ENCODE peak calls at places on chromosomes 3 and 15, in ten cellular contexts. H is astrocyte of the spinal cord; D is heart left ventricle; Q is breast epithelium; W is epithelial cell of esophagus; M is HFFc6; Z is choroid plexus epithelial cell; N is right lobe of liver; R is psoas muscle; A is CD4-positive, alpha-beta T cell. P is an unnamed sample.

GRCh38 chr3:2714856-2715255 is 395.3 kb downstream of the IL5RA start:
- DNase-seq in H (no peak), N (no peak), M (no peak), Q (no peak), Z (no peak), A (no peak), R (no peak), W (no peak), D (no peak), P (no peak)

GRCh38 chr3:183212565-183212964 is 40.5 kb upstream of the B3GNT5 start:
- DNase-seq in A (no peak), D (peak), W (no peak), R (no peak), M (no peak), H (no peak), Z (no peak), N (no peak), Q (no peak), P (no peak)

GRCh38 chr3:27528798-27529197 is 44.6 kb upstream of the SLC4A7 start:
- DNase-seq in M (no peak), A (no peak), H (no peak), W (no peak), Z (no peak), R (no peak), Q (no peak), D (no peak), N (no peak), P (no peak)

GRCh38 chr3:194360568-194360967 is 9.0 kb downstream of the LRRC15 start:
- DNase-seq in W (no peak), Q (no peak), R (no peak), D (no peak), Z (no peak), H (no peak), A (no peak), N (no peak), M (no peak), P (no peak)

GRCh38 chr15:83928878-83929418 is 275.0 kb downstream of the ADAMTSL3 start:
- DNase-seq in W (no peak), D (no peak), N (no peak), Q (no peak), M (no peak), R (no peak), A (no peak), H (no peak), Z (peak), P (no peak)

GRCh38 chr15:68416158-68416535 is 15.8 kb downstream of the ITGA11 start:
- DNase-seq in D (peak), M (no peak), Q (no peak), W (no peak), N (no peak), R (no peak), A (no peak), H (no peak), Z (no peak), P (no peak)

GRCh38 chr3:107663266-107663665 is 140.5 kb downstream of the BBX start:
- DNase-seq in Z (no peak), W (no peak), H (no peak), Q (no peak), M (no peak), N (no peak), D (no peak), A (no peak), R (no peak), P (no peak)

GRCh38 chr3:16482194-16482769 is 31.2 kb downstream of the RFTN1 start:
- DNase-seq in D (no peak), N (no peak), H (no peak), R (no peak), W (no peak), A (no peak), Z (no peak), Q (no peak), M (no peak), P (no peak)

GRCh38 chr3:27043328-27043956 is 325.7 kb downstream of the NEK10 start:
- DNase-seq in M (no peak), H (no peak), R (no peak), N (no peak), W (no peak), Q (no peak), Z (no peak), D (no peak), A (no peak), P (no peak)

GRCh38 chr3:120451670-120452220 is 953 bp upstream of the FSTL1 start:
- DNase-seq in Q (no peak), M (no peak), H (no peak), A (no peak), N (no peak), W (no peak), R (no peak), Z (no peak), D (no peak), P (no peak)

GRCh38 chr3:152405915-152406802 is 137.4 kb downstream of the MBNL1 start:
- DNase-seq in H (peak), Z (peak), N (no peak), Q (no peak), D (no peak), R (no peak), W (peak), M (peak), A (no peak), P (no peak)

GRCh38 chr3:58249358-58250092 is 11.9 kb downstream of the ABHD6 start:
- DNase-seq in W (no peak), M (no peak), Q (no peak), D (no peak), A (no peak), N (peak), R (no peak), H (peak), Z (peak), P (no peak)

GRCh38 chr3:127772776-127773751 is 49.3 kb downstream of the MGLL start:
- DNase-seq in Z (peak), M (no peak), A (no peak), R (peak), Q (no peak), W (no peak), H (no peak), D (no peak), N (peak), P (no peak)

GRCh38 chr3:127105587-127105986 is 87.3 kb upstream of the PRR23E start:
- DNase-seq in Q (peak), R (no peak), H (no peak), Z (no peak), D (no peak), W (no peak), N (no peak), A (no peak), M (no peak), P (no peak)

GRCh38 chr3:53255360-53255774 is 455 bp downstream of the TKT start:
- DNase-seq in Q (no peak), N (peak), A (peak), W (no peak), H (no peak), M (no peak), D (peak), R (no peak), Z (peak), P (peak)

GRCh38 chr3:12187448-12188327 is 29.0 kb upstream of the TIMP4 start:
- DNase-seq in R (no peak), D (peak), Z (peak), M (peak), H (peak), N (peak), A (no peak), Q (no peak), W (peak), P (no peak)

GRCh38 chr3:50671331-50671730 is 3.4 kb upstream of the DOCK3 start:
- DNase-seq in Q (no peak), Z (peak), N (no peak), H (peak), A (no peak), M (peak), D (no peak), W (peak), R (no peak), P (no peak)

GRCh38 chr3:4999626-5000184 is 20.5 kb downstream of the BHLHE40 start:
- DNase-seq in D (no peak), N (no peak), Q (peak), R (no peak), Z (no peak), M (no peak), A (no peak), H (no peak), W (peak), P (no peak)

GRCh38 chr3:49417516-49418120 is 4.7 kb downstream of the AMT start:
- DNase-seq in D (no peak), N (no peak), A (no peak), M (no peak), Z (no peak), Q (no peak), H (no peak), R (peak), W (no peak), P (no peak)

GRCh38 chr3:197464794-197465193 is 91.0 kb downstream of the BDH1 start:
- DNase-seq in A (no peak), H (no peak), Q (no peak), W (no peak), R (no peak), Z (no peak), N (no peak), M (no peak), D (no peak), P (no peak)

GRCh38 chr15:78640840-78641733 is at the start of gene CHRNB4:
- DNase-seq in H (no peak), A (peak), W (peak), R (no peak), D (no peak), Z (peak), Q (no peak), M (no peak), N (no peak), P (peak)

GRCh38 chr15:73009306-73010091 is 42.8 kb upstream of the NEO1 start:
- DNase-seq in M (no peak), A (no peak), Q (no peak), W (peak), D (no peak), R (no peak), Z (no peak), N (no peak), H (no peak), P (no peak)

GRCh38 chr3:129625071-129625874 is 18.8 kb upstream of the PLXND1 start:
- DNase-seq in N (peak), Z (no peak), Q (no peak), R (peak), W (no peak), H (no peak), A (no peak), M (no peak), D (no peak), P (no peak)

GRCh38 chr15:101318810-101319200 is 23.8 kb upstream of the SNRPA1 start:
- DNase-seq in H (no peak), R (no peak), M (no peak), A (no peak), N (no peak), Q (no peak), Z (no peak), W (no peak), D (no peak), P (no peak)

GRCh38 chr15:101318147-101318809 is 23.2 kb upstream of the SNRPA1 start:
- DNase-seq in D (no peak), Q (no peak), A (no peak), W (peak), R (no peak), H (no peak), N (no peak), Z (no peak), M (no peak), P (no peak)

GRCh38 chr15:101322849-101323477 is 27.9 kb upstream of the SNRPA1 start:
- DNase-seq in H (no peak), Q (peak), N (no peak), M (no peak), R (no peak), Z (no peak), W (no peak), A (no peak), D (no peak), P (no peak)

GRCh38 chr15:101322016-101322695 is 27.1 kb upstream of the SNRPA1 start:
- DNase-seq in R (no peak), D (no peak), N (no peak), H (no peak), Z (no peak), Q (no peak), W (no peak), M (no peak), A (no peak), P (no peak)

DNA sequence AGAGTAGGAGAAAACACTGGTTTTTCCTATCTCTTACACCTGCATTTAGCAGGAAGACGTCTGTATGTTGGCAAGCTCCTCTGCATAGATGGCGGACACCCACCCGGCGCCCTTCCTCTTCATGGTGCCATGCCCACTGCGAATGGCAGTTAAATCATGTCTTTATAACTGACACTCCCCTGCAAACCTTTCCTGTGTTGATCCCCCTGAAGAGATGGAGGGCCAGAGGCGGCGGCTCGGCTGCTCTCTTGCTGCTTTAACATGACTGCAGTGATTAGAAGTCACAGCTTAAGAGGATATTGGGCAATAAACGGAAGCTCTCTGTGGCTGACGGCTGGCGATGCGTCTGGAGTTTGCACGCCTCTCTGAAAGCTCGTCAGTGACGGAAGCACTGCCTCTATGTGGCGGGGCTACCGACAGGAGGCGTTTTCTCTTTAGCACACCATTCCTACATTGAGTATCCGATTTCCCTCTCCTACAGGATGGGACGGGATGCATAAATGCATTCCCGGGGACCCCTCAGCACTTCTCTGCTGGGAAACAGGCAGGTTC is 25.5 kb upstream of the SNRPA1 start:
- DNase-seq in N (no peak), Q (no peak), A (peak), M (peak), R (peak), Z (peak), D (peak), H (no peak), W (peak), P (no peak)
- TF ChIP-seq CTCF in N (peak), Q (no peak), A (peak), M (peak), R (no peak), Z (peak), D (peak), H (peak), W (peak), P (peak)

GRCh38 chr15:80168421-80168820 is 15.6 kb downstream of the FAH start:
- DNase-seq in M (no peak), Z (no peak), R (no peak), W (peak), N (no peak), A (no peak), Q (no peak), D (no peak), H (no peak), P (no peak)

GRCh38 chr15:80171787-80172186 is 19.0 kb downstream of the FAH start:
- DNase-seq in W (no peak), H (no peak), Z (no peak), M (no peak), A (no peak), Q (no peak), N (peak), D (no peak), R (no peak), P (no peak)

GRCh38 chr15:80169768-80170357 is 17.1 kb downstream of the FAH start:
- DNase-seq in Q (no peak), D (no peak), M (no peak), W (no peak), H (no peak), Z (no peak), A (no peak), N (no peak), R (no peak), P (no peak)

GRCh38 chr15:80170596-80170995 is 17.8 kb downstream of the FAH start:
- DNase-seq in Z (no peak), A (no peak), D (no peak), R (no peak), N (no peak), Q (no peak), H (no peak), M (no peak), W (no peak), P (no peak)

GRCh38 chr15:80167936-80168335 is 15.1 kb downstream of the FAH start:
- DNase-seq in Z (no peak), Q (no peak), D (no peak), R (no peak), A (no peak), N (no peak), M (no peak), H (no peak), W (no peak), P (no peak)
- TF ChIP-seq CTCF in Z (no peak), Q (no peak), D (no peak), R (no peak), A (no peak), N (no peak), M (no peak), H (no peak), W (no peak), P (no peak)

GRCh38 chr3:150531775-150532174 is 14.5 kb downstream of the SERP1 start:
- DNase-seq in Z (no peak), Q (no peak), M (no peak), N (no peak), A (no peak), W (no peak), H (no peak), R (no peak), D (no peak), P (no peak)

GRCh38 chr3:150523538-150523937 is 22.8 kb downstream of the SERP1 start:
- DNase-seq in Q (no peak), A (no peak), N (no peak), Z (no peak), W (no peak), D (no peak), M (no peak), R (no peak), H (no peak), P (no peak)

GRCh38 chr3:150528359-150528797 is 17.9 kb downstream of the SERP1 start:
- DNase-seq in M (peak), R (no peak), Z (peak), A (no peak), N (no peak), Q (no peak), D (no peak), H (peak), W (peak), P (no peak)
- TF ChIP-seq CTCF in M (peak), R (no peak), Z (peak), A (peak), N (peak), Q (no peak), D (peak), H (peak), W (no peak), P (peak)

DNA sequence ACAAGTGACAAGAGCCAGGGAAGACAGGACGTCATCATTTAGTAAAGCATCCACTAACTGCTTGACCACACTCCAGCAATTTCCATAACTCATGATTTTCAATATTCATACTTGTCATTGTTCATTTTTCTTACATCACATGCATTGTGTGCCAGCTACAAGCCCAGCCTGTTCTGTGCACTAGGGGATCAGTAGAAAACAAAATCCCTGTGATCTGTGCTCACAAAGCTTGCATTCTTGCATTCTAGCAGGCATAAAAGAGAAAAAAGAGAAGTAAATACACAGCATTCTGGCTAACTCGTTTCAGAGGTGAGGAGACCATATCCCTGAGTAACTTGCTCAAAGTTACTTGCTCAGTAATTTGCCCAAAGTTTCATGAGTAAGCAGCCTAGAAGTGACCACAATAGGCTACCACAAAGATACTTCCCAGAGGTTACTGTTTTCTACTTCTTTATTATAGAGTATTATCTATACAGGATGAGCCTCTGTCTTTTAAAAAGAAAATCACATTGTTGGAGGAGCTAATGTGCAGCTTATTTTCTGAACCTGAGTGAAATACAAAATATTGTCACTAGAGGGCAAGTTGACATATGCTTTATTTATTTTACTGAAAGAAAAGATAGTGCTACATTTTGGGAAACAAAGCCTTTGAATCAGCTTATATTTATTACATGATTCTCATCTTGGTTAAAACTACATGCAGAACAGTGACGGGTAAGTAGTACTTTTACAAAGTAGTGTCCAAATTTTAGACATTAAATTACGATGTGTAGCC is 701.4 kb upstream of the LMCD1 start:
- DNase-seq in D (no peak), M (no peak), H (peak), W (peak), Z (peak), Q (no peak), A (no peak), R (no peak), N (no peak), P (no peak)
- TF ChIP-seq CTCF in D (no peak), M (peak), H (peak), W (no peak), Z (no peak), Q (no peak), A (peak), R (peak), N (peak), P (peak)

GRCh38 chr15:90895571-90896117 is 7.5 kb upstream of the MAN2A2 start:
- DNase-seq in R (no peak), D (no peak), Z (peak), H (no peak), M (no peak), W (no peak), A (no peak), Q (no peak), N (no peak), P (no peak)
- TF ChIP-seq CTCF in R (no peak), D (no peak), Z (peak), H (peak), M (peak), W (no peak), A (no peak), Q (no peak), N (no peak), P (no peak)

DNA sequence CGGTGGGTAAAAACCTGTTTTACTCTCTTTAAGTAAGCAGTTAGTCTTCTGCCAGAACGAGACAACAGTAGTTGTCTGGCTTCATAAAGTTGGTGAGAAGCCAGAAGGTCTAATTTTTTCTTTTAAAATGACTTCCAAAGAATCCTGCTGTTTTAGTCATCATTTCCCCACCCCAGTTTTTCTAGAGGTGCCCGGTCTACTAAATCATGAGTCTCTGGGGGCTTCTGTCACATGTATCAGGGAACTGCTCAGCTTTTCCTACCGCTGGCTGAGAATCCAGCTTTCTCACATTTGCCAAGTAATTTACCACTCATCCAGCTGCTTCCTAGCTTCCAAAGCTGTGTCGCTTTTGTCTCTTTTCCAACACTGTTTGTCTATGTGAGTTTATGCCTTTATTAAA is 183.3 kb downstream of the NSUN3 start:
- DNase-seq in D (no peak), W (no peak), Q (no peak), M (no peak), R (no peak), H (peak), A (no peak), N (no peak), Z (no peak), P (no peak)
- TF ChIP-seq CTCF in D (no peak), W (no peak), Q (no peak), M (no peak), R (no peak), H (no peak), A (no peak), N (no peak), Z (no peak), P (no peak)

DNA sequence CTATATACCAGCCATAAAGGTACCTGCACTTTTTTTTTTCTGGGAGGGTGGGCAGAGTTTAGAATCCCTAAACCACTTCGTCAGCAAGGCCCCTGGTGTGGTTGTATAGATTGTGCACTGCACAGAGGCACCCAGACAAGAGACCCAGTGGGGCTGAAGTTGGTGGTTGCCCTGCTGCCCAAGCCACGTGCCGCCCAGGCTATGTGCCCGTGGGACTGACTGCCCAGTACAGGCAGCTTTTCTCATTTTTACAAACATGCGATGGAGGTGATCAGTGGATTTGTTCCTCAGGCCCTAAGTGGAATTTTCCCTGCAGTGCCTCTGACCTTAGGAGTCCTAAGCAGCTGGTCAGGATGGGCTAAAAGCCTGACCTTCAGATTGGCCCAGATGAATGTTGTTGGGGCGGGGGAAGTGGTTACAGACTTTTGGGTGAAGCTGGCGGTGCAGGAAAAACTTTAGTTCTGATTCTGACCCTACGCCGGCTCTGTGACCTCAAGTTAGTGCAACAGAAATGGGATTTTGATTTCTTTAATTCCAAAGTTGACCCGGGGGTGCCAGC is 34.9 kb upstream of the LIMD1 start:
- DNase-seq in D (no peak), M (no peak), Q (no peak), N (no peak), R (no peak), W (no peak), Z (no peak), A (no peak), H (no peak), P (no peak)
- TF ChIP-seq CTCF in D (no peak), M (no peak), Q (no peak), N (no peak), R (no peak), W (no peak), Z (no peak), A (no peak), H (no peak), P (no peak)

P was measured in progenitor cell of endocrine pancreas.